ENCODE peak calls at places on chromosome 11, in seven cellular contexts. I, G, K, H, S, J and U are unnamed samples.

GRCh38 chr11:82701847-82702520 is 31.7 kb downstream of the FAM181B start:
- DNase-seq in H (no peak), G (peak; percentile 42), K (peak; percentile 64), S (peak; percentile 20), I (peak; percentile 78), J (no peak), U (peak; percentile 45)

GRCh38 chr11:113014262-113014661 is 53.0 kb downstream of the NCAM1 start:
- DNase-seq in H (no peak), K (peak; percentile 39), G (no peak), I (no peak), J (no peak), S (no peak), U (no peak)

GRCh38 chr11:122984186-122985011 is 2.8 kb upstream of the BSX start:
- DNase-seq in H (no peak), J (no peak), S (no peak), G (no peak), I (peak; percentile 82), K (peak; percentile 54), U (no peak)

GRCh38 chr11:85712953-85713352 is 27.0 kb upstream of the CCDC89 start:
- DNase-seq in S (no peak), J (no peak), I (no peak), H (no peak), K (no peak), G (no peak), U (no peak)

GRCh38 chr11:20036625-20037335 is 123.5 kb downstream of the DBX1 start:
- DNase-seq in G (no peak), I (no peak), J (no peak), K (no peak), H (no peak), S (no peak), U (no peak)

GRCh38 chr11:4924239-4924638 is at the start of gene OR51G1:
- DNase-seq in S (no peak), K (no peak), G (no peak), I (no peak), J (no peak), H (no peak), U (no peak)

GRCh38 chr11:70487763-70488162 is 89.4 kb downstream of the CTTN start:
- DNase-seq in G (no peak), I (no peak), S (no peak), K (no peak), H (no peak), J (peak; percentile 23), U (no peak)

GRCh38 chr11:15807827-15808226 is 548.5 kb downstream of the SOX6 start:
- DNase-seq in G (no peak), S (no peak), I (no peak), K (no peak), J (no peak), H (no peak), U (no peak)

GRCh38 chr11:72918825-72919224 is 104.6 kb downstream of the ATG16L2 start:
- DNase-seq in G (peak; percentile 31), S (no peak), K (no peak), J (no peak), H (no peak), I (no peak), U (no peak)

GRCh38 chr11:80383655-80384054 is 942.8 kb upstream of the TENM4 start:
- DNase-seq in S (no peak), I (no peak), G (no peak), H (no peak), K (peak; percentile 18), J (no peak), U (no peak)

GRCh38 chr11:69370984-69371709 is 77.2 kb downstream of the MYEOV start:
- DNase-seq in J (no peak), S (no peak), G (no peak), K (no peak), I (no peak), H (no peak), U (no peak)

GRCh38 chr11:63537293-63538101 is 889 bp downstream of the PLAAT4 start:
- DNase-seq in I (no peak), S (no peak), J (no peak), K (no peak), H (no peak), G (peak; percentile 62), U (peak; percentile 75)

GRCh38 chr11:102451041-102451692 is 1.4 kb downstream of the TMEM123 start:
- DNase-seq in H (no peak), J (no peak), I (no peak), G (no peak), S (no peak), K (no peak), U (no peak)

GRCh38 chr11:69215784-69216415 is 60.2 kb downstream of the SMIM38 start:
- DNase-seq in H (no peak), K (no peak), G (peak; percentile 17), S (peak; percentile 58), J (peak; percentile 24), I (no peak), U (peak; percentile 42)

GRCh38 chr11:100730266-100730665 is 43.2 kb downstream of the ARHGAP42 start:
- DNase-seq in J (no peak), G (peak; percentile 89), I (no peak), S (no peak), H (no peak), K (no peak), U (peak; percentile 71)